ENCODE peak calls at places on chromosomes 13 and 19, in five cellular contexts. S is A549, D is WTC11, L is IMR-90, M is K562. J is an unnamed sample.

GRCh38 chr13:46668302-46668720 is 115.3 kb downstream of the LRCH1 start:
- DNase-seq in L (peak; percentile 95), M (no peak), S (no peak), D (no peak), J (no peak)

GRCh38 chr13:79682164-79682563 is 201.2 kb downstream of the NDFIP2 start:
- DNase-seq in M (no peak), L (no peak), S (no peak), D (no peak), J (no peak)

GRCh38 chr19:1767464-1767933 is 14.2 kb downstream of the ONECUT3 start:
- DNase-seq in S (no peak), M (peak; percentile 80), D (peak; percentile 79), L (no peak), J (peak; percentile 96)

GRCh38 chr19:5287066-5287465 is 53.5 kb downstream of the PTPRS start:
- DNase-seq in M (no peak), D (no peak), S (no peak), L (no peak), J (no peak)

GRCh38 chr19:46495789-46496099 is at the start of gene PNMA8B:
- DNase-seq in M (peak; percentile 51), L (peak; percentile 27), D (peak; percentile 97), S (no peak), J (peak; percentile 99)

GRCh38 chr13:50626031-50626643 is 217.4 kb downstream of the DLEU7 start:
- DNase-seq in L (no peak), D (no peak), S (no peak), M (peak; percentile 25), J (no peak)

GRCh38 chr19:50569023-50569697 is 925 bp upstream of the LRRC4B start:
- DNase-seq in M (no peak), L (no peak), D (no peak), S (no peak), J (no peak)

GRCh38 chr13:111216166-111216960 is 101.3 kb downstream of the ARHGEF7 start:
- DNase-seq in L (peak; percentile 27), D (peak; percentile 65), M (peak; percentile 13), S (peak; percentile 20), J (peak; percentile 61)

GRCh38 chr19:47707135-47707925 is 5.9 kb upstream of the EHD2 start:
- DNase-seq in M (peak; percentile 89), L (peak; percentile 75), S (peak; percentile 93), D (peak; percentile 92), J (peak; percentile 84)

GRCh38 chr13:91701975-91702374 is 303.6 kb downstream of the GPC5 start:
- DNase-seq in D (no peak), M (no peak), S (no peak), L (no peak), J (no peak)

GRCh38 chr13:23381877-23382276 is 51.6 kb downstream of the SACS start:
- DNase-seq in S (no peak), D (no peak), M (no peak), L (no peak), J (peak; percentile 37)

GRCh38 chr13:49456156-49456555 is 12.1 kb downstream of the SETDB2 start:
- DNase-seq in L (peak; percentile 27), D (no peak), M (no peak), S (no peak), J (no peak)

GRCh38 chr19:18112989-18113478 is 15.5 kb downstream of the MAST3 start:
- DNase-seq in L (peak; percentile 71), M (peak; percentile 91), S (peak; percentile 80), D (peak; percentile 95), J (peak; percentile 90)

GRCh38 chr19:4375620-4376228 is 24.6 kb downstream of the SH3GL1 start:
- DNase-seq in L (peak; percentile 81), M (peak; percentile 95), D (peak; percentile 47), S (peak; percentile 60), J (peak; percentile 73)

GRCh38 chr19:42091300-42092266 is 15.6 kb downstream of the ZNF574 start:
- DNase-seq in S (peak; percentile 66), L (peak; percentile 64), M (peak; percentile 48), D (no peak), J (peak; percentile 50)

GRCh38 chr13:24511824-24512207 is 762 bp downstream of the PARP4 start:
- DNase-seq in D (no peak), L (no peak), S (no peak), M (no peak), J (peak; percentile 50)

GRCh38 chr19:16722591-16722990 is 2.9 kb downstream of the NWD1 start:
- DNase-seq in S (no peak), D (no peak), L (no peak), M (no peak), J (no peak)

GRCh38 chr19:3284759-3285646 is 60.5 kb downstream of the CELF5 start:
- DNase-seq in D (peak; percentile 100), M (peak; percentile 99), S (peak; percentile 99), L (peak; percentile 37), J (peak; percentile 77)

GRCh38 chr19:15194938-15195337 is 5.9 kb downstream of the NOTCH3 start:
- DNase-seq in M (no peak), L (peak; percentile 59), D (no peak), S (no peak), J (no peak)

GRCh38 chr13:107866666-107867623 is 348.4 kb downstream of the LIG4 start:
- DNase-seq in S (no peak), D (peak; percentile 44), M (peak; percentile 90), L (peak; percentile 66), J (peak; percentile 80)

GRCh38 chr19:30222993-30223865 is 149.0 kb upstream of the ZNF536 start:
- DNase-seq in D (peak; percentile 45), L (no peak), S (no peak), M (no peak), J (no peak)
- TF ChIP-seq USF2 in D (no peak), L (no peak), S (no peak), M (no peak), J (no peak)

GRCh38 chr19:35320285-35320706 is 8.7 kb upstream of the CD22 start:
- DNase-seq in D (no peak), L (no peak), M (no peak), S (no peak), J (no peak)

GRCh38 chr19:35315883-35316282 is 13.1 kb upstream of the CD22 start:
- DNase-seq in L (no peak), S (no peak), M (peak; percentile 81), D (no peak), J (no peak)

GRCh38 chr19:35317464-35318043 is 11.4 kb upstream of the CD22 start:
- DNase-seq in L (no peak), M (peak; percentile 57), D (no peak), S (no peak), J (no peak)

GRCh38 chr19:35316560-35316959 is 12.4 kb upstream of the CD22 start:
- DNase-seq in M (no peak), L (no peak), S (no peak), D (no peak), J (no peak)

DNA sequence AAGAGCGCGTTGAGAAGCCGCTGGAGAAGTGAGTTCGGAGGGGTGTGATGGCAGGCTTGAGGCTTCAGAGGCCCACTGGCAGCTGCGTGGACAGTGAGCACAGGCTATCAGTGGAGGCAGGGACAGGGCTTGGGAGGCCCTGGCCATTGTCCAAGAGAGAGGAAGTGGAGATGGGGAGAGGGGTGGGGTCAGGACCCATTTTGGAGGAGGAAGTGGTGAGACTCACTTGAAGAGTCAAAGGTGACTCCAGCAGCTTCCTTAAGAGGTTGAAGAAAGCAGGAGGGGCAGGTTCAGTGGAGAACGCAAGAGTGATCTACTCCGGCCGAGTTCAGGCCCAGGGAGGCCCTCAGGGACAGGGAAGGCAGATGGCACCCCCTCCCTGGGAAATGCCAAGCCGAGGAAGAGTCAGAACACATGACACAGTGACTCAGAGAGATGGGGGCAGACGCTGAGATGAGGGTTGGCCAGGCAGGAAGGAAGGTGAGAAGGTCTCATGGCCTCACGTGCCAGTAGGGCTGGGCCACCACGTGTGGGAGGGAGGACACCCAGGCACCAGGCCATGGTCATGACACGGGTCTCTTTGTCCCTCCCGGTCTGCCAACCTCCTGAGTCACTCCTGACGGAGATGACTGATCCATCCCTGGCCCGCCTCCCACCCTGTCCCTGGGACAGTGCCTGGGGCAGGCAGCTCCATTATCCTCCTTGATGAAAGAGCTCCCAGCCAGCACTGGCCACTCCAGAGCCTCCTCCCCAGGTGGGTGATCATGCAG is 10.1 kb upstream of the CD22 start:
- DNase-seq in S (peak; percentile 84), M (peak; percentile 75), D (no peak), L (peak; percentile 71), J (no peak)
- TF ChIP-seq USF2 in S (peak; percentile 89), M (peak; percentile 8), D (no peak), L (peak; percentile 81), J (no peak)

GRCh38 chr19:33366127-33366526 is 7.4 kb upstream of the CEBPG start:
- DNase-seq in M (no peak), L (no peak), D (no peak), S (no peak), J (no peak)
- TF ChIP-seq USF2 in M (no peak), L (no peak), D (no peak), S (no peak), J (no peak)

GRCh38 chr19:32998722-32999121 is 26.7 kb downstream of the FAAP24 start:
- DNase-seq in D (no peak), M (no peak), L (no peak), S (no peak), J (no peak)
- TF ChIP-seq USF2 in D (no peak), M (no peak), L (no peak), S (no peak), J (no peak)

GRCh38 chr19:56347163-56347778 is 32.6 kb upstream of the ZSCAN5A start:
- DNase-seq in M (peak; percentile 77), S (no peak), D (no peak), L (no peak), J (no peak)

DNA sequence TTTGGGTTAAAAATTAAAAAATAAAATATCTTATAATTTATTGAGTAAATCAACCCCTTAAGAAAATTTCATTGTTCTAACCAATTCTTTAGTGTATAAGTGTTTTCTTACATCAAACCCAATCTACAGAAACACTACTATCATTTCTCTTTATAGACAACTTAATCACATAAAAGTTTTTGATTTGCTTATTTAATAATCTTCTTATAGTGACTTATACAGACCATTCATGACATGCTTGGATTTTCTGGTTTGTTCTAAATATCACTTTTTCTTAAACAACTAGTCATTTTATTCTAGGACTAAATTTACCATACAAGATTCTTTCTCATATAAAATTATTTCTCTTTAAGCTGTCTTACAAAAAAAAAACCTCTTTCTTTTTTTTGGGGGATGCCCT is 27.3 kb upstream of the ZSCAN5A start:
- DNase-seq in M (no peak), L (no peak), S (no peak), D (no peak), J (no peak)
- TF ChIP-seq USF2 in M (no peak), L (no peak), S (no peak), D (no peak), J (no peak)